ENCODE peak calls at places on chromosomes 11 and 22, in four cellular contexts. M is GM12892, I is H1, H is K562. L is an unnamed sample.

GRCh38 chr11:31487848-31488247 is 21.6 kb downstream of the IMMP1L start:
- DNase-seq in M (no peak), I (no peak), H (peak; percentile 43), L (no peak)

GRCh38 chr22:50296658-50297490 is 10.6 kb downstream of the PLXNB2 start:
- DNase-seq in M (no peak), I (no peak), H (no peak), L (no peak)

GRCh38 chr22:27531782-27532530 is 269.6 kb downstream of the MN1 start:
- DNase-seq in M (no peak), I (no peak), H (no peak), L (no peak)

GRCh38 chr11:68429661-68430060 is 30.9 kb upstream of the PPP6R3 start:
- DNase-seq in M (no peak), I (no peak), H (no peak), L (no peak)

GRCh38 chr11:17516551-17517150 is 27.6 kb downstream of the USH1C start:
- DNase-seq in M (no peak), I (no peak), H (no peak), L (no peak)

GRCh38 chr11:65766535-65766934 is 14.2 kb downstream of the AP5B1 start:
- DNase-seq in M (no peak), I (no peak), H (no peak), L (no peak)

GRCh38 chr22:42993651-42994275 is 21.2 kb downstream of the PACSIN2 start:
- DNase-seq in M (no peak), I (no peak), H (no peak), L (no peak)

GRCh38 chr11:115528217-115528616 is 24.0 kb upstream of the CADM1 start:
- DNase-seq in M (no peak), I (no peak), H (no peak), L (no peak)

GRCh38 chr11:17735823-17736772 is 1.5 kb downstream of the KCNC1 start:
- DNase-seq in M (no peak), I (no peak), H (no peak), L (no peak)

GRCh38 chr11:94876645-94877445 is 96.5 kb downstream of the CWC15 start:
- DNase-seq in M (peak; percentile 19), I (no peak), H (peak; percentile 85), L (peak; percentile 46)

GRCh38 chr11:94876222-94876621 is 97.1 kb downstream of the CWC15 start:
- DNase-seq in M (no peak), I (no peak), H (no peak), L (no peak)

GRCh38 chr11:94877446-94878200 is 95.7 kb downstream of the CWC15 start:
- DNase-seq in M (no peak), I (no peak), H (no peak), L (no peak)

GRCh38 chr11:94871491-94872185 is 101.7 kb downstream of the CWC15 start:
- DNase-seq in M (no peak), I (no peak), H (no peak), L (no peak)

GRCh38 chr11:94873910-94874575 is 99.3 kb downstream of the CWC15 start:
- DNase-seq in M (no peak), I (no peak), H (no peak), L (no peak)
- TF ChIP-seq TAF1 in M (no peak), I (no peak), H (no peak), L (no peak)

GRCh38 chr11:12765428-12765827 is 91.2 kb downstream of the TEAD1 start:
- DNase-seq in M (no peak), I (no peak), H (no peak), L (no peak)
- TF ChIP-seq POLR2AphosphoS5 in M (no peak), I (no peak), H (no peak), L (no peak)

GRCh38 chr22:19174106-19175025 is 4.2 kb downstream of the SLC25A1 start:
- DNase-seq in M (no peak), I (peak; percentile 49), H (peak; percentile 59), L (no peak)
- TF ChIP-seq POLR2A in M (peak; percentile 46), I (peak; percentile 80), H (no peak), L (no peak)

GRCh38 chr11:71150859-71151258 is 101.5 kb downstream of the SHANK2 start:
- DNase-seq in M (no peak), I (no peak), H (no peak), L (no peak)

GRCh38 chr11:71154406-71154805 is 98.0 kb downstream of the SHANK2 start:
- DNase-seq in M (no peak), I (no peak), H (no peak), L (no peak)

GRCh38 chr11:71151561-71151960 is 100.8 kb downstream of the SHANK2 start:
- DNase-seq in M (no peak), I (no peak), H (no peak), L (no peak)

GRCh38 chr11:71155846-71156245 is 96.5 kb downstream of the SHANK2 start:
- DNase-seq in M (no peak), I (no peak), H (no peak), L (no peak)

GRCh38 chr11:71153005-71153395 is 99.4 kb downstream of the SHANK2 start:
- DNase-seq in M (no peak), I (no peak), H (no peak), L (no peak)
- TF ChIP-seq TAF1 in M (no peak), I (no peak), H (no peak), L (no peak)

DNA sequence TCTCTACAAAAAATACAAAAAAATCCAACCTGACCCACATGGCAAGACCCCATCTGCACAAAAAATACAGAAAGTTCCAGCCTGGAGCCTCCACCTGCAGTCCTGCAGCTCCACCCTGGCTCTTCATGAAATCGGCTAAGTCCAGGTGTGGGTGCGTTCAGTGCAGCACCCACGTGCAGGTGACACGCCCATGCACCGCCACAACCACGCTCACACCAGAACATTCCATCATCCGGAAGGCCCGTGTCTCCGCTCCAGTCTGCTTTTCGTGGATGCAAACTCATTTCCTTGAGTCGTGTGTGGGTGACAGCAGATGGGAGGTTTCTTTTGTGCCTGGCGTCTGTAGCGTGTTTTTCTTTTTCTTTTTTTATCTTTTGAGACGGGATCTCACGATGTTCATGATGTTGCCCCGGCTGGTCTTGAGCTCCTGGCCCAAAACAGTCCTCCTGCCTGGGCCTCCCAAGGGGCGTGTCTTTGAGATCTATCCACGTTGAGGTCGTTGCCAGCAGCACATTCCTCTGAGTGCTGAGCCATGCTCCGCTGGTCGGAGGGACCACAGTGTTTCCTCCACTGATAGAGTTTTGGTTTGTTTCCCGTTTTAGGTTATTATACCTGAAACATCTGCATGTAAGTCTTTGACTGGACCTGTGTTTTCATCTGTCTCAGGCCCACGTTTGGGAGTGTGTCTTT is 7.1 kb downstream of the PTDSS2 start:
- DNase-seq in M (no peak), I (no peak), H (no peak), L (no peak)
- TF ChIP-seq POLR2AphosphoS5 in M (no peak), I (no peak), H (no peak), L (no peak)

L was measured in GM12891.